ENCODE peak calls at places on chromosomes 7 and 10, in five cellular contexts. One of them, this sample, is unnamed.

GRCh38 chr7:102125127-102125561 is 161.5 kb upstream of the SH2B2 start:
- DNase-seq in GM12892: peak; percentile 47
- DNase-seq in NCI-H1105: no peak
- DNase-seq in CD4-positive, alpha-beta T cell: no peak
- DNase-seq in iPS-NIHi11: peak; percentile 74
- DNase-seq in this sample: no peak

GRCh38 chr7:47720141-47720906 is 138.4 kb upstream of the TNS3 start:
- DNase-seq in NCI-H1105: no peak
- DNase-seq in iPS-NIHi11: no peak
- DNase-seq in GM12892: no peak
- DNase-seq in CD4-positive, alpha-beta T cell: no peak
- DNase-seq in this sample: no peak

GRCh38 chr10:91163709-91164474 is 56.6 kb upstream of the PCGF5 start:
- DNase-seq in iPS-NIHi11: peak; percentile 33
- DNase-seq in CD4-positive, alpha-beta T cell: peak; percentile 60
- DNase-seq in NCI-H1105: no peak
- DNase-seq in GM12892: peak; percentile 21
- DNase-seq in this sample: no peak

GRCh38 chr10:98096731-98097130 is 37.7 kb upstream of the R3HCC1L start:
- DNase-seq in CD4-positive, alpha-beta T cell: no peak
- DNase-seq in NCI-H1105: no peak
- DNase-seq in GM12892: no peak
- DNase-seq in iPS-NIHi11: no peak
- DNase-seq in this sample: no peak

GRCh38 chr10:12980080-12980656 is 21.3 kb downstream of the CCDC3 start:
- DNase-seq in GM12892: no peak
- DNase-seq in NCI-H1105: no peak
- DNase-seq in iPS-NIHi11: no peak
- DNase-seq in CD4-positive, alpha-beta T cell: no peak
- DNase-seq in this sample: no peak

GRCh38 chr10:12720217-12720981 is 281.1 kb downstream of the CCDC3 start:
- DNase-seq in GM12892: no peak
- DNase-seq in NCI-H1105: peak; percentile 18
- DNase-seq in CD4-positive, alpha-beta T cell: no peak
- DNase-seq in iPS-NIHi11: peak; percentile 20
- DNase-seq in this sample: no peak

GRCh38 chr7:51027256-51028127 is 244.8 kb upstream of the GRB10 start:
- DNase-seq in GM12892: no peak
- DNase-seq in NCI-H1105: no peak
- DNase-seq in iPS-NIHi11: no peak
- DNase-seq in CD4-positive, alpha-beta T cell: no peak
- DNase-seq in this sample: no peak

GRCh38 chr10:38979535-38979934 is 885.4 kb downstream of the ZNF37A start:
- DNase-seq in CD4-positive, alpha-beta T cell: no peak
- DNase-seq in iPS-NIHi11: no peak
- DNase-seq in GM12892: no peak
- DNase-seq in NCI-H1105: no peak
- DNase-seq in this sample: no peak

GRCh38 chr7:74006032-74006431 is 21.9 kb upstream of the ELN start:
- DNase-seq in GM12892: no peak
- DNase-seq in iPS-NIHi11: no peak
- DNase-seq in NCI-H1105: no peak
- DNase-seq in CD4-positive, alpha-beta T cell: no peak
- DNase-seq in this sample: no peak

GRCh38 chr7:106217089-106217542 is 67.7 kb downstream of the NAMPT start:
- DNase-seq in iPS-NIHi11: no peak
- DNase-seq in GM12892: no peak
- DNase-seq in NCI-H1105: no peak
- DNase-seq in CD4-positive, alpha-beta T cell: no peak
- DNase-seq in this sample: no peak

GRCh38 chr7:107344799-107345198 is 125.1 kb upstream of the GPR22 start:
- DNase-seq in iPS-NIHi11: no peak
- DNase-seq in CD4-positive, alpha-beta T cell: no peak
- DNase-seq in GM12892: no peak
- DNase-seq in NCI-H1105: no peak
- DNase-seq in this sample: no peak

GRCh38 chr7:144824360-144824759 is 11.5 kb downstream of the TPK1 start:
- DNase-seq in iPS-NIHi11: no peak
- DNase-seq in NCI-H1105: no peak
- DNase-seq in GM12892: no peak
- DNase-seq in CD4-positive, alpha-beta T cell: no peak
- DNase-seq in this sample: no peak

GRCh38 chr10:124518366-124518765 is 56.7 kb downstream of the LHPP start:
- DNase-seq in NCI-H1105: no peak
- DNase-seq in iPS-NIHi11: no peak
- DNase-seq in CD4-positive, alpha-beta T cell: no peak
- DNase-seq in GM12892: no peak
- DNase-seq in this sample: no peak

GRCh38 chr7:129804301-129805085 is 148.3 kb downstream of the UBE2H start:
- DNase-seq in NCI-H1105: no peak
- DNase-seq in GM12892: no peak
- DNase-seq in CD4-positive, alpha-beta T cell: no peak
- DNase-seq in iPS-NIHi11: no peak
- DNase-seq in this sample: no peak

GRCh38 chr7:4133491-4134044 is 548.5 kb upstream of the FOXK1 start:
- DNase-seq in CD4-positive, alpha-beta T cell: no peak
- DNase-seq in iPS-NIHi11: no peak
- DNase-seq in GM12892: no peak
- DNase-seq in NCI-H1105: no peak
- DNase-seq in this sample: no peak

GRCh38 chr7:157875230-157876179 is 538.7 kb downstream of the DNAJB6 start:
- DNase-seq in GM12892: no peak
- DNase-seq in CD4-positive, alpha-beta T cell: peak; percentile 48
- DNase-seq in iPS-NIHi11: no peak
- DNase-seq in NCI-H1105: no peak
- DNase-seq in this sample: no peak

GRCh38 chr7:96179341-96179740 is 142.6 kb downstream of the SLC25A13 start:
- DNase-seq in GM12892: no peak
- DNase-seq in NCI-H1105: no peak
- DNase-seq in iPS-NIHi11: no peak
- DNase-seq in CD4-positive, alpha-beta T cell: no peak
- DNase-seq in this sample: no peak

GRCh38 chr7:12719141-12719919 is 31.9 kb downstream of the ARL4A start:
- DNase-seq in GM12892: no peak
- DNase-seq in CD4-positive, alpha-beta T cell: no peak
- DNase-seq in NCI-H1105: no peak
- DNase-seq in iPS-NIHi11: no peak
- DNase-seq in this sample: no peak

GRCh38 chr7:94288091-94288490 is 106.6 kb upstream of the COL1A2 start:
- DNase-seq in NCI-H1105: no peak
- DNase-seq in CD4-positive, alpha-beta T cell: no peak
- DNase-seq in iPS-NIHi11: no peak
- DNase-seq in GM12892: no peak
- DNase-seq in this sample: no peak

GRCh38 chr10:78547905-78548304 is 514.2 kb downstream of the RPS24 start:
- DNase-seq in GM12892: no peak
- DNase-seq in CD4-positive, alpha-beta T cell: no peak
- DNase-seq in NCI-H1105: no peak
- DNase-seq in iPS-NIHi11: no peak
- DNase-seq in this sample: no peak